ENCODE peak calls at places on chromosomes 4 and X, in four cellular contexts. A is activated T-helper 1 cell treated with anti-CD3 and anti-CD28 coated beads, Interleukin-2, amount 50 U/mL, for 16 hours; Z is NCI-H146; D is WTC11. M is an unnamed sample.
A peak's percentile ranks its signal among the peaks of the same experiment; 100 is the strongest.

GRCh38 chr4:19776021-19776459 is 475.7 kb upstream of the SLIT2 start:
- DNase-seq in A (no peak), Z (no peak), D (no peak), M (no peak)

GRCh38 chrX:46873746-46874145 is 36.9 kb downstream of the RP2 start:
- DNase-seq in A (no peak), Z (no peak), D (no peak), M (no peak)

GRCh38 chrX:148500428-148501120 is at the start of gene AFF2:
- DNase-seq in A (no peak), Z (peak; percentile 18), D (peak; percentile 38), M (peak; percentile 48)

GRCh38 chr4:48008021-48008596 is 8.4 kb downstream of the CNGA1 start:
- DNase-seq in A (no peak), Z (no peak), D (no peak), M (peak; percentile 27)

GRCh38 chr4:146335763-146336412 is 121.5 kb downstream of the REELD1 start:
- DNase-seq in A (no peak), Z (no peak), D (no peak), M (no peak)

GRCh38 chr4:89829470-89830138 is 7.4 kb downstream of the SNCA start:
- DNase-seq in A (no peak), Z (no peak), D (no peak), M (peak; percentile 57)

GRCh38 chr4:140243345-140243753 is 89.4 kb upstream of the MAML3 start:
- DNase-seq in A (no peak), Z (peak; percentile 82), D (no peak), M (peak; percentile 44)

GRCh38 chr4:176549161-176549865 is 229.5 kb downstream of the SPCS3 start:
- DNase-seq in A (no peak), Z (no peak), D (no peak), M (no peak)

GRCh38 chrX:30800901-30801300 is 88.2 kb downstream of the TAB3 start:
- DNase-seq in A (no peak), Z (no peak), D (no peak), M (no peak)

GRCh38 chrX:154026136-154026806 is 6.6 kb upstream of the IRAK1 start:
- DNase-seq in A (no peak), Z (no peak), D (no peak), M (no peak)

GRCh38 chrX:149962859-149963757 is 24.8 kb upstream of the EOLA2 start:
- DNase-seq in A (no peak), Z (peak; percentile 31), D (peak; percentile 24), M (peak; percentile 55)

M was measured in KBM-7.